ENCODE peak calls at places on chromosomes 2 and 18, in six cellular contexts. One of them, this sample, is unnamed.

GRCh38 chr18:10732990-10733389 is 207.2 kb downstream of the NAPG start:
- DNase-seq in naive thymus-derived CD8-positive, alpha-beta T cell: no peak
- DNase-seq in posterior vena cava: no peak
- DNase-seq in amniotic stem cell: no peak
- DNase-seq in body of pancreas: no peak
- DNase-seq in EH: no peak
- DNase-seq in this sample: no peak

GRCh38 chr2:27322766-27323591 is at the start of gene MPV17:
- DNase-seq in naive thymus-derived CD8-positive, alpha-beta T cell: peak; percentile 94
- DNase-seq in posterior vena cava: peak; percentile 97
- DNase-seq in amniotic stem cell: peak; percentile 86
- DNase-seq in body of pancreas: peak; percentile 96
- DNase-seq in EH: peak; percentile 91
- DNase-seq in this sample: peak; percentile 93

GRCh38 chr2:38581193-38582147 is 21.3 kb downstream of the HNRNPLL start:
- DNase-seq in naive thymus-derived CD8-positive, alpha-beta T cell: peak; percentile 68
- DNase-seq in posterior vena cava: no peak
- DNase-seq in amniotic stem cell: peak; percentile 59
- DNase-seq in body of pancreas: peak; percentile 47
- DNase-seq in EH: peak; percentile 75
- DNase-seq in this sample: peak; percentile 93

GRCh38 chr2:168699834-168700417 is 102.5 kb upstream of the NOSTRIN start:
- DNase-seq in naive thymus-derived CD8-positive, alpha-beta T cell: no peak
- DNase-seq in posterior vena cava: peak; percentile 84
- DNase-seq in amniotic stem cell: no peak
- DNase-seq in body of pancreas: peak; percentile 59
- DNase-seq in EH: peak; percentile 78
- DNase-seq in this sample: peak; percentile 71

GRCh38 chr18:28523758-28524475 is 347.0 kb upstream of the CDH2 start:
- DNase-seq in naive thymus-derived CD8-positive, alpha-beta T cell: no peak
- DNase-seq in posterior vena cava: no peak
- DNase-seq in amniotic stem cell: no peak
- DNase-seq in body of pancreas: no peak
- DNase-seq in EH: no peak
- DNase-seq in this sample: no peak

GRCh38 chr2:3692375-3692774 is 11.0 kb upstream of the DCDC2C start:
- DNase-seq in naive thymus-derived CD8-positive, alpha-beta T cell: no peak
- DNase-seq in posterior vena cava: no peak
- DNase-seq in amniotic stem cell: no peak
- DNase-seq in body of pancreas: no peak
- DNase-seq in EH: peak; percentile 1
- DNase-seq in this sample: no peak

GRCh38 chr2:214839464-214839863 is 30.0 kb upstream of the BARD1 start:
- DNase-seq in naive thymus-derived CD8-positive, alpha-beta T cell: no peak
- DNase-seq in posterior vena cava: no peak
- DNase-seq in amniotic stem cell: no peak
- DNase-seq in body of pancreas: no peak
- DNase-seq in EH: no peak
- DNase-seq in this sample: no peak

GRCh38 chr2:231130657-231131056 is 5.8 kb upstream of the HTR2B start:
- DNase-seq in naive thymus-derived CD8-positive, alpha-beta T cell: no peak
- DNase-seq in posterior vena cava: no peak
- DNase-seq in amniotic stem cell: no peak
- DNase-seq in body of pancreas: no peak
- DNase-seq in EH: peak; percentile 40
- DNase-seq in this sample: no peak

GRCh38 chr2:146621656-146622055 is 1223.2 kb upstream of the ACVR2A start:
- DNase-seq in naive thymus-derived CD8-positive, alpha-beta T cell: no peak
- DNase-seq in posterior vena cava: no peak
- DNase-seq in amniotic stem cell: no peak
- DNase-seq in body of pancreas: no peak
- DNase-seq in EH: no peak
- DNase-seq in this sample: no peak

GRCh38 chr2:44836174-44836573 is 105.3 kb upstream of the SIX3 start:
- DNase-seq in naive thymus-derived CD8-positive, alpha-beta T cell: no peak
- DNase-seq in posterior vena cava: no peak
- DNase-seq in amniotic stem cell: no peak
- DNase-seq in body of pancreas: no peak
- DNase-seq in EH: no peak
- DNase-seq in this sample: no peak

GRCh38 chr2:183035298-183035953 is 2.8 kb downstream of the NCKAP1 start:
- DNase-seq in naive thymus-derived CD8-positive, alpha-beta T cell: no peak
- DNase-seq in posterior vena cava: no peak
- DNase-seq in amniotic stem cell: no peak
- DNase-seq in body of pancreas: no peak
- DNase-seq in EH: peak; percentile 80
- DNase-seq in this sample: no peak

GRCh38 chr2:156649596-156649995 is 213.4 kb downstream of the GPD2 start:
- DNase-seq in naive thymus-derived CD8-positive, alpha-beta T cell: no peak
- DNase-seq in posterior vena cava: no peak
- DNase-seq in amniotic stem cell: no peak
- DNase-seq in body of pancreas: peak; percentile 18
- DNase-seq in EH: peak; percentile 2
- DNase-seq in this sample: peak; percentile 15